ENCODE peak calls at places on chromosomes 16 and 17, in five cellular contexts. S, X, F, H and J are unnamed samples. For H3K27me3, the result is how much of the 10 kb centered on the place peaks cover.

GRCh38 chr17:73643012-73643845 is 1.0 kb downstream of the SDK2 start:
- DNase-seq in S (peak), H (peak), F (no peak), X (peak), J (no peak)

GRCh38 chr17:41335747-41336146 is 14.9 kb downstream of the KRT33A start:
- DNase-seq in X (no peak), F (no peak), S (no peak), H (no peak), J (no peak)

GRCh38 chr17:64938290-64938689 is 19.0 kb upstream of the LRRC37A3 start:
- DNase-seq in S (no peak), F (no peak), X (no peak), H (no peak), J (no peak)

GRCh38 chr17:27878776-27879562 is 14.2 kb downstream of the LYRM9 start:
- DNase-seq in X (no peak), S (peak), F (no peak), H (no peak), J (peak)

GRCh38 chr17:68378202-68379149 is 78.8 kb downstream of the WIPI1 start:
- DNase-seq in S (peak), X (peak), H (peak), F (peak), J (peak)

GRCh38 chr17:7176870-7177209 is 2.3 kb downstream of the ASGR1 start:
- DNase-seq in F (no peak), X (no peak), S (peak), H (no peak), J (no peak)

GRCh38 chr17:71936977-71937376 is 183.8 kb upstream of the SOX9 start:
- DNase-seq in F (peak), H (no peak), X (no peak), S (no peak), J (no peak)

GRCh38 chr17:17408236-17408794 is 68.5 kb upstream of the MED9 start:
- DNase-seq in X (no peak), H (no peak), F (no peak), S (peak), J (no peak)

GRCh38 chr16:23874613-23875294 is 39.0 kb downstream of the PRKCB start:
- DNase-seq in H (no peak), X (no peak), F (no peak), S (peak), J (no peak)

GRCh38 chr16:68408428-68408827 is 39.9 kb downstream of the SMPD3 start:
- DNase-seq in S (no peak), F (no peak), H (no peak), X (no peak), J (no peak)

GRCh38 chr16:68403704-68404103 is 44.6 kb downstream of the SMPD3 start:
- DNase-seq in F (no peak), H (no peak), X (no peak), S (no peak), J (no peak)

GRCh38 chr16:68408967-68409366 is 39.3 kb downstream of the SMPD3 start:
- DNase-seq in S (no peak), F (no peak), X (no peak), H (no peak), J (no peak)

GRCh38 chr16:68404736-68405345 is 43.5 kb downstream of the SMPD3 start:
- DNase-seq in S (no peak), F (no peak), H (no peak), X (no peak), J (no peak)

GRCh38 chr16:68406458-68407041 is 41.8 kb downstream of the SMPD3 start:
- DNase-seq in H (no peak), X (no peak), F (no peak), S (no peak), J (no peak)
- H3K4me3 ChIP-seq in H (no peak), X (no peak), F (no peak), S (no peak), J (no peak)

DNA sequence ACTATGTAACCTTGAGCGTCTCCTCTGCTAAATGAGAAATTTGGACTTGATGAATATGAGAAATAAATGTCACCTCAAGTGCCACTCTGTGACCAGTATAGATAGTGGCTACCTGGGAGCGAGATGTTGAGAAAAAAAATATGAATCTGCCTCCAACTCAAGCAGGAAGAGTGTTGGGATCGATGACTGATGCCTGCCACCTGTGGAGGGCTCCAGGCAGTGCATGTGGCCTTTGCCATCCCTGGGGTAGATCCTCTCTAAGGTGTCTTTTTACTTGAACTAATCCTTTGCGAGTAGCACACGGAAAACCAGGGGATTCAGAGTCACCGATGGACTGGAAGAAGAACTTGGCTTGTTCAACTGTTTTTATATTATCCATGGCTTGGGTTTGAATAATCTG is 9.4 kb downstream of the CCDC182 start:
- DNase-seq in F (peak), H (no peak), X (no peak), S (no peak), J (no peak)
- TF ChIP-seq CTCF in F (peak), H (no peak), X (no peak), S (no peak), J (no peak)

GRCh38 chr16:1920727-1921155 is 2.5 kb upstream of the HS3ST6 start:
- DNase-seq in X (no peak), F (no peak), H (no peak), S (no peak), J (no peak)
- H3K27me3 ChIP-seq in X (under half), F (under half), H (half or more), S (half or more), J (half or more)

GRCh38 chr16:2157480-2158261 is 2.1 kb downstream of the TRAF7 start:
- DNase-seq in X (peak), S (no peak), H (no peak), F (no peak), J (no peak)
- H3K4me3 ChIP-seq in X (no peak), S (no peak), H (no peak), F (no peak), J (no peak)

DNA sequence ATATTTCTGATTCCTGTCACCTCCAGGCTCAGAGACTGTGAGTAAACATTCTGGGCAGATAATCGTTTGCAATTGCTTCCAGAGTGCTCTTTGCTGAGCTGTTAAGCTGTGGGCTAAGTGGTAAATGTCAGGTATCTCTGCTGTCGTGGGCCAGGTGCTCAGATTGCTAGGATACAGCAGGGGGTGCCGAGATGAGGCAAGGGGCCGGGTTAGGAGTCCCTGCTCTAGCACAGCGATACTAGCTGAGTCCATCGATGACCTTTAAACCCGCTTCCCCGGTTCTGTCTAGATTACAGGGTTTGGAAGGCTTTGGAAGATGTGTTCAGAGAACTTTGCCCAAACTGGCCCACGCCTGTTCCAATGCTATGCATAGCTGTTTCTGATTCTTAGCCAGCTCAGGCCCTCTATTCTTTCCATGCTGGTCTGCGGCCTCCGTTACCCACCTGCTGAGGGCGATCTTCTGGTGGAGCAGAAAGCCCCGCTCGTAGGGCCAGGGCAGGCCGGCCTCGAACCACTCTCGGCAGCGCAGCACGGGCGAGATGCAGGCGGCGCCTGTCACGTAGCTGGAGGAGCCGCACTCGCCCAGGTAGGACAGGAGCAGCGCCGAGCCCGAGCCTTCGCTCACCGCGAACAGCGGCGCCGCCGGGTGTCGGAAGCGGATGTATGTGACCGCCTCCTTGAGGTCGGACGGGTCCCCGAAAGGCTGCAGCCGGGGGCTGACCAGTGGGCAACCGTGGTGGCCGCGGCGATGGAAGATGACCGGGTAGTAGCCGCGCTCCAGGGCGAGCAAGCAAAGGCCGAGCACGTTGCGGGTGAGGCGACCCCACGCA is 979 bp downstream of the ABHD15 start:
- DNase-seq in S (no peak), X (peak), H (peak), F (peak), J (peak)
- TF ChIP-seq CTCF in S (peak), X (no peak), H (no peak), F (peak), J (no peak)

GRCh38 chr16:84819644-84820304 is at the start of gene CRISPLD2:
- DNase-seq in H (peak), S (peak), F (peak), X (peak), J (peak)

GRCh38 chr16:84821728-84822676 is 2.2 kb downstream of the CRISPLD2 start:
- DNase-seq in X (no peak), S (peak), H (no peak), F (no peak), J (peak)

GRCh38 chr16:84820771-84821170 is 986 bp downstream of the CRISPLD2 start:
- DNase-seq in X (no peak), S (no peak), H (no peak), F (no peak), J (peak)

GRCh38 chr16:84820305-84820684 is 510 bp downstream of the CRISPLD2 start:
- DNase-seq in X (no peak), F (no peak), H (no peak), S (no peak), J (peak)

GRCh38 chr16:84821179-84821578 is 1.4 kb downstream of the CRISPLD2 start:
- DNase-seq in H (no peak), X (no peak), S (no peak), F (no peak), J (peak)
- H3K27me3 ChIP-seq in H (under half), X (under half), S (under half), F (under half), J (under half)

DNA sequence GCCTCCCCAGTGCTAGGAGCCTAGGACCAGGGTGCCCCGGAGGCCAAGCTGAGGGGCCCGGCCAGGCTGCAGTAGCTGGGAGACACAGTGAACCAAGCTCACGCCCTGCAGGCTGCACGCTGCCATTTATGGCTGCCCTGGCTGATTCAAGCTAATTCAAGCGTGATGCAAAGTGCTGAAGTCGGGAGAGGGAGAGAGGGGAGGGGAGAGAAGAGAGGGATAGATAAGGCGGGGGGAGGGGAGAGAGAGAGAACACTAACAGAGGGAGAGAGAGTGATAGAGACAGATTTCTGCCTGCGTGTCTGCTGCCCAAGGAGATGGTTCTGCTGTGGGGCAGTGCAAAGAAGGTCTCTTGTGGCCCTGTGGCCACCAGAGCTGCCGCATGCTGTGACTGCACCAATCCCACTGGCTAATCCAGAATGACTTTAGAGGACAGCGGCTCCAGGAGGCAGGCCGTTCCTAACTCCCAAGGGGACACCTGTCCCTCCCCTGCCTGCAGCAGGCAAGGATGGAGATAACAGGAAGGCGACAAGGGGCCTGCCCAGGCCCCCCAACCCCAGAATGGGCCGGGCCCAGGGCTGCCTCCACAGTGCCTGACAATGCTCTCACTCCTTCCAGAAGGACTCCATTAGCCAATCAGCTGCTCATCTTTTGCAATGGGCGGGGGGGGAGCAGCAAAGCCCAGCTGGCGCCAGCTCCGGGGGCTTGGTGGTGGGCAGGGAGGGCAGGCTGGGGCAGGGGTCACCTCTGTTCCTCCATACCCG is 12.9 kb downstream of the MXRA7 start:
- DNase-seq in S (peak), F (no peak), X (no peak), H (no peak), J (no peak)
- H3K4me3 ChIP-seq in S (no peak), F (no peak), X (no peak), H (no peak), J (peak)